ENCODE peak calls at places on chromosomes 5 and 9, in six cellular contexts. One of them, this sample, is unnamed.

GRCh38 chr5:168260353-168261211 is 30.9 kb upstream of the WWC1 start:
- DNase-seq in fibroblast of the aortic adventitia: no peak
- DNase-seq in bronchial epithelial cell: no peak
- DNase-seq in stomach: no peak
- DNase-seq in CD4-positive, alpha-beta T cell: no peak
- DNase-seq in B cell: no peak
- DNase-seq in this sample: no peak

GRCh38 chr5:125375143-125375542 is 628.7 kb upstream of the ZNF608 start:
- DNase-seq in fibroblast of the aortic adventitia: no peak
- DNase-seq in bronchial epithelial cell: no peak
- DNase-seq in stomach: no peak
- DNase-seq in CD4-positive, alpha-beta T cell: no peak
- DNase-seq in B cell: no peak
- DNase-seq in this sample: no peak

GRCh38 chr5:139649082-139649991 is 1.2 kb downstream of the CXXC5 start:
- DNase-seq in fibroblast of the aortic adventitia: no peak
- DNase-seq in bronchial epithelial cell: no peak
- DNase-seq in stomach: no peak
- DNase-seq in CD4-positive, alpha-beta T cell: no peak
- DNase-seq in B cell: no peak
- DNase-seq in this sample: peak

GRCh38 chr5:150409638-150410523 is 2.8 kb downstream of the CD74 start:
- DNase-seq in fibroblast of the aortic adventitia: peak
- DNase-seq in bronchial epithelial cell: peak
- DNase-seq in stomach: peak
- DNase-seq in CD4-positive, alpha-beta T cell: no peak
- DNase-seq in B cell: no peak
- DNase-seq in this sample: no peak

GRCh38 chr9:128340691-128341434 is 536 bp downstream of the SLC27A4 start:
- DNase-seq in fibroblast of the aortic adventitia: no peak
- DNase-seq in bronchial epithelial cell: no peak
- DNase-seq in stomach: peak
- DNase-seq in CD4-positive, alpha-beta T cell: no peak
- DNase-seq in B cell: no peak
- DNase-seq in this sample: no peak

GRCh38 chr5:56290378-56291057 is 57.4 kb upstream of the ANKRD55 start:
- DNase-seq in fibroblast of the aortic adventitia: no peak
- DNase-seq in bronchial epithelial cell: no peak
- DNase-seq in stomach: no peak
- DNase-seq in CD4-positive, alpha-beta T cell: no peak
- DNase-seq in B cell: no peak
- DNase-seq in this sample: no peak

GRCh38 chr5:96785271-96785670 is 22.5 kb downstream of the ERAP1 start:
- DNase-seq in fibroblast of the aortic adventitia: no peak
- DNase-seq in bronchial epithelial cell: no peak
- DNase-seq in stomach: no peak
- DNase-seq in CD4-positive, alpha-beta T cell: no peak
- DNase-seq in B cell: no peak
- DNase-seq in this sample: no peak

GRCh38 chr9:72800326-72800994 is 152.4 kb downstream of the ALDH1A1 start:
- DNase-seq in fibroblast of the aortic adventitia: no peak
- DNase-seq in bronchial epithelial cell: no peak
- DNase-seq in stomach: no peak
- DNase-seq in CD4-positive, alpha-beta T cell: no peak
- DNase-seq in B cell: no peak
- DNase-seq in this sample: no peak

GRCh38 chr5:110956280-110956912 is 115.1 kb upstream of the TSLP start:
- DNase-seq in fibroblast of the aortic adventitia: no peak
- DNase-seq in bronchial epithelial cell: no peak
- DNase-seq in stomach: no peak
- DNase-seq in CD4-positive, alpha-beta T cell: no peak
- DNase-seq in B cell: no peak
- DNase-seq in this sample: no peak

GRCh38 chr5:83474170-83474796 is 2.7 kb downstream of the VCAN start:
- DNase-seq in fibroblast of the aortic adventitia: peak
- DNase-seq in bronchial epithelial cell: peak
- DNase-seq in stomach: peak
- DNase-seq in CD4-positive, alpha-beta T cell: no peak
- DNase-seq in B cell: no peak
- DNase-seq in this sample: no peak

GRCh38 chr9:116027511-116027910 is 126.1 kb upstream of the PAPPA start:
- DNase-seq in fibroblast of the aortic adventitia: peak
- DNase-seq in bronchial epithelial cell: peak
- DNase-seq in stomach: no peak
- DNase-seq in CD4-positive, alpha-beta T cell: no peak
- DNase-seq in B cell: no peak
- DNase-seq in this sample: no peak

GRCh38 chr9:73863924-73864323 is 633.2 kb upstream of the RORB start:
- DNase-seq in fibroblast of the aortic adventitia: no peak
- DNase-seq in bronchial epithelial cell: peak
- DNase-seq in stomach: no peak
- DNase-seq in CD4-positive, alpha-beta T cell: no peak
- DNase-seq in B cell: no peak
- DNase-seq in this sample: no peak

GRCh38 chr9:21684831-21685362 is 117.5 kb upstream of the MTAP start:
- DNase-seq in fibroblast of the aortic adventitia: peak
- DNase-seq in bronchial epithelial cell: peak
- DNase-seq in stomach: peak
- DNase-seq in CD4-positive, alpha-beta T cell: no peak
- DNase-seq in B cell: no peak
- DNase-seq in this sample: no peak

GRCh38 chr9:34650816-34651215 is 1.2 kb upstream of the IL11RA start:
- DNase-seq in fibroblast of the aortic adventitia: peak
- DNase-seq in bronchial epithelial cell: no peak
- DNase-seq in stomach: no peak
- DNase-seq in CD4-positive, alpha-beta T cell: no peak
- DNase-seq in B cell: no peak
- DNase-seq in this sample: no peak

GRCh38 chr5:88518131-88519016 is 249.7 kb upstream of the TMEM161B start:
- DNase-seq in fibroblast of the aortic adventitia: no peak
- DNase-seq in bronchial epithelial cell: no peak
- DNase-seq in stomach: no peak
- DNase-seq in CD4-positive, alpha-beta T cell: no peak
- DNase-seq in B cell: no peak
- DNase-seq in this sample: no peak

GRCh38 chr9:120531683-120532300 is 48.2 kb downstream of the CDK5RAP2 start:
- DNase-seq in fibroblast of the aortic adventitia: peak
- DNase-seq in bronchial epithelial cell: peak
- DNase-seq in stomach: no peak
- DNase-seq in CD4-positive, alpha-beta T cell: no peak
- DNase-seq in B cell: no peak
- DNase-seq in this sample: no peak
- TF ChIP-seq CTCF in fibroblast of the aortic adventitia: peak
- TF ChIP-seq CTCF in bronchial epithelial cell: peak
- TF ChIP-seq CTCF in stomach: peak
- TF ChIP-seq CTCF in CD4-positive, alpha-beta T cell: no peak
- TF ChIP-seq CTCF in B cell: no peak
- TF ChIP-seq CTCF in this sample: no peak

DNA sequence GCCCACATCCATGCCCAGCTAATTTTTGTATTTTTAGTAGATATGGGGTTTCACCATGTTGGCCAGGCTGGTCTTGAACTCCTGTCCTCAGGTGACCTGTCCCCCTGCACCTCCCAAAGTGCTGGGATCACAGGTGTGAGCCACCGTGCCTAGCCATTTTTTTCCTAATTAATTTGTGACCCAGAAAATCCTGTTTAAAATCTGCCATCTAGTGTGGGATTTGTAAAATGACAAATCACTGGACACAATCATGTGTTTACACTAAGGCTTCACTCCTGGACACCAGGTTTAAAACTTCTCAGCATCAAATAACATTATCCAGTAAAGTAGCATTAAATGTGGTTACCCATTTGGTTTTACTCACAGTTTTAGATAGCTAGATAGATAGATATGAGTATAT is 18.6 kb upstream of the KDM4C start:
- DNase-seq in fibroblast of the aortic adventitia: peak
- DNase-seq in bronchial epithelial cell: peak
- DNase-seq in stomach: no peak
- DNase-seq in CD4-positive, alpha-beta T cell: no peak
- DNase-seq in B cell: no peak
- DNase-seq in this sample: no peak
- TF ChIP-seq CTCF in fibroblast of the aortic adventitia: peak
- TF ChIP-seq CTCF in bronchial epithelial cell: no peak
- TF ChIP-seq CTCF in stomach: no peak
- TF ChIP-seq CTCF in CD4-positive, alpha-beta T cell: no peak
- TF ChIP-seq CTCF in B cell: no peak
- TF ChIP-seq CTCF in this sample: no peak

GRCh38 chr5:180360078-180360957 is 7.2 kb upstream of the GFPT2 start:
- DNase-seq in fibroblast of the aortic adventitia: no peak
- DNase-seq in bronchial epithelial cell: no peak
- DNase-seq in stomach: no peak
- DNase-seq in CD4-positive, alpha-beta T cell: no peak
- DNase-seq in B cell: no peak
- DNase-seq in this sample: no peak
- TF ChIP-seq CTCF in fibroblast of the aortic adventitia: no peak
- TF ChIP-seq CTCF in bronchial epithelial cell: no peak
- TF ChIP-seq CTCF in stomach: no peak
- TF ChIP-seq CTCF in CD4-positive, alpha-beta T cell: no peak
- TF ChIP-seq CTCF in B cell: no peak
- TF ChIP-seq CTCF in this sample: no peak

GRCh38 chr5:154995679-154996078 is 17.9 kb upstream of the KIF4B start:
- DNase-seq in fibroblast of the aortic adventitia: no peak
- DNase-seq in bronchial epithelial cell: no peak
- DNase-seq in stomach: no peak
- DNase-seq in CD4-positive, alpha-beta T cell: no peak
- DNase-seq in B cell: no peak
- DNase-seq in this sample: no peak
- TF ChIP-seq CTCF in fibroblast of the aortic adventitia: no peak
- TF ChIP-seq CTCF in bronchial epithelial cell: no peak
- TF ChIP-seq CTCF in stomach: no peak
- TF ChIP-seq CTCF in CD4-positive, alpha-beta T cell: no peak
- TF ChIP-seq CTCF in B cell: no peak
- TF ChIP-seq CTCF in this sample: no peak